ENCODE peak calls at places on chromosomes 6 and 20, in six cellular contexts. T, A, C, O, Z and E are unnamed samples.
A peak's percentile ranks its signal among the peaks of the same experiment; 100 is the strongest.

GRCh38 chr6:2464641-2465040 is 219.2 kb upstream of the GMDS start:
- DNase-seq in T (no peak), A (no peak), C (no peak), O (no peak), Z (no peak), E (no peak)

GRCh38 chr20:39190666-39191570 is 228.8 kb downstream of the DHX35 start:
- DNase-seq in T (peak; percentile 4), A (no peak), C (no peak), O (peak; percentile 70), Z (no peak), E (no peak)

GRCh38 chr6:170258395-170258794 is 32.5 kb downstream of the DLL1 start:
- DNase-seq in T (no peak), A (no peak), C (peak; percentile 24), O (no peak), Z (no peak), E (no peak)

GRCh38 chr6:111997078-111997862 is 56.6 kb upstream of the CCN6 start:
- DNase-seq in T (peak; percentile 65), A (peak; percentile 79), C (peak; percentile 86), O (peak; percentile 58), Z (peak; percentile 24), E (peak; percentile 73)

GRCh38 chr6:84728602-84729001 is 35.8 kb downstream of the TBX18 start:
- DNase-seq in T (peak; percentile 14), A (no peak), C (no peak), O (peak; percentile 9), Z (no peak), E (no peak)

GRCh38 chr6:92688328-92688727 is 731.0 kb downstream of the EPHA7 start:
- DNase-seq in T (no peak), A (no peak), C (no peak), O (no peak), Z (no peak), E (no peak)

GRCh38 chr20:3784226-3784853 is 2.2 kb downstream of the CENPB start:
- DNase-seq in T (no peak), A (no peak), C (no peak), O (no peak), Z (no peak), E (no peak)

GRCh38 chr20:41833739-41834138 is 215.6 kb upstream of the CHD6 start:
- DNase-seq in T (no peak), A (no peak), C (no peak), O (no peak), Z (no peak), E (no peak)

GRCh38 chr20:991850-992249 is 10.3 kb downstream of the RSPO4 start:
- DNase-seq in T (no peak), A (no peak), C (no peak), O (no peak), Z (no peak), E (no peak)

GRCh38 chr6:106334646-106335448 is 9.3 kb upstream of the ATG5 start:
- DNase-seq in T (peak; percentile 22), A (peak; percentile 56), C (peak; percentile 41), O (peak; percentile 28), Z (no peak), E (no peak)

GRCh38 chr6:31945507-31946369 is at the start of gene CFB:
- DNase-seq in T (peak; percentile 81), A (no peak), C (peak; percentile 84), O (peak; percentile 66), Z (no peak), E (no peak)

GRCh38 chr6:158040051-158040803 is 58.6 kb downstream of the SYNJ2 start:
- DNase-seq in T (peak; percentile 98), A (no peak), C (peak; percentile 57), O (peak; percentile 99), Z (no peak), E (no peak)

GRCh38 chr6:31169123-31169857 is 1.2 kb downstream of the POU5F1 start:
- DNase-seq in T (no peak), A (no peak), C (no peak), O (no peak), Z (no peak), E (no peak)

GRCh38 chr6:3871939-3872338 is 22.8 kb downstream of the FAM50B start:
- DNase-seq in T (no peak), A (no peak), C (no peak), O (no peak), Z (no peak), E (no peak)

GRCh38 chr6:161031721-161032495 is 40.3 kb downstream of the MAP3K4 start:
- DNase-seq in T (peak; percentile 56), A (no peak), C (no peak), O (peak; percentile 27), Z (no peak), E (no peak)

GRCh38 chr6:3283641-3284435 is 25.1 kb downstream of the PSMG4 start:
- DNase-seq in T (no peak), A (no peak), C (no peak), O (no peak), Z (no peak), E (no peak)

GRCh38 chr20:44111712-44112335 is 75.2 kb downstream of the JPH2 start:
- DNase-seq in T (no peak), A (no peak), C (no peak), O (no peak), Z (no peak), E (no peak)

GRCh38 chr6:135906542-135906941 is 55.0 kb downstream of the PDE7B start:
- DNase-seq in T (no peak), A (no peak), C (no peak), O (no peak), Z (no peak), E (no peak)

GRCh38 chr6:104969785-104970581 is 13.1 kb downstream of the LIN28B start:
- DNase-seq in T (no peak), A (no peak), C (no peak), O (no peak), Z (no peak), E (no peak)

GRCh38 chr6:111593516-111593824 is 12.2 kb downstream of the TRAF3IP2 start:
- DNase-seq in T (no peak), A (no peak), C (no peak), O (no peak), Z (no peak), E (no peak)

GRCh38 chr6:142162780-142163179 is 15.7 kb downstream of the VTA1 start:
- DNase-seq in T (no peak), A (no peak), C (no peak), O (no peak), Z (no peak), E (no peak)

GRCh38 chr6:125983246-125983945 is 2.9 kb upstream of the TRMT11 start:
- DNase-seq in T (peak; percentile 62), A (no peak), C (no peak), O (no peak), Z (no peak), E (no peak)

GRCh38 chr6:5260111-5260620 is 584 bp downstream of the LYRM4 start:
- DNase-seq in T (peak; percentile 51), A (peak; percentile 87), C (peak; percentile 63), O (peak; percentile 54), Z (no peak), E (no peak)

GRCh38 chr6:15956205-15957106 is 172.4 kb upstream of the MYLIP start:
- DNase-seq in T (peak; percentile 6), A (no peak), C (no peak), O (no peak), Z (no peak), E (no peak)

GRCh38 chr20:34250005-34250404 is 8.8 kb downstream of the ASIP start:
- DNase-seq in T (no peak), A (no peak), C (no peak), O (no peak), Z (no peak), E (no peak)

GRCh38 chr20:11912013-11912663 is 5.6 kb upstream of the BTBD3 start:
- DNase-seq in T (no peak), A (no peak), C (no peak), O (no peak), Z (no peak), E (no peak)

GRCh38 chr6:135073757-135074393 is 19.3 kb upstream of the HBS1L start:
- DNase-seq in T (no peak), A (no peak), C (no peak), O (no peak), Z (no peak), E (no peak)

GRCh38 chr6:70312165-70312564 is 9.3 kb upstream of the COL9A1 start:
- DNase-seq in T (peak; percentile 77), A (no peak), C (no peak), O (peak; percentile 91), Z (no peak), E (no peak)

GRCh38 chr20:50477260-50477659 is 32.9 kb upstream of the PTPN1 start:
- DNase-seq in T (no peak), A (no peak), C (no peak), O (no peak), Z (no peak), E (no peak)

GRCh38 chr20:13017235-13017634 is 8.5 kb downstream of the SPTLC3 start:
- DNase-seq in T (peak; percentile 29), A (no peak), C (no peak), O (peak; percentile 27), Z (no peak), E (no peak)

GRCh38 chr20:63891061-63892002 is 3.6 kb upstream of the DNAJC5 start:
- DNase-seq in T (no peak), A (no peak), C (no peak), O (no peak), Z (no peak), E (no peak)

GRCh38 chr6:105243487-105243886 is 63.7 kb upstream of the POPDC3 start:
- DNase-seq in T (no peak), A (no peak), C (no peak), O (no peak), Z (no peak), E (no peak)